ENCODE peak calls at places on chromosomes 6 and 20, in nine cellular contexts. R, C, O, Y, J, Z, I, L and P are unnamed samples.

GRCh38 chr6:16130932-16131387 is 2.1 kb downstream of the MYLIP start:
- DNase-seq in I (no peak), Z (peak), R (peak), Y (peak), J (no peak), L (peak), O (no peak), C (peak), P (no peak)

GRCh38 chr6:3211681-3212080 is 15.8 kb downstream of the TUBB2B start:
- DNase-seq in R (no peak), O (peak), Y (no peak), I (no peak), J (no peak), L (peak), Z (no peak), C (no peak), P (no peak)

GRCh38 chr6:125950293-125950692 is 6.3 kb upstream of the HINT3 start:
- DNase-seq in L (peak), Y (no peak), Z (no peak), R (peak), C (no peak), J (peak), I (no peak), O (no peak), P (no peak)

GRCh38 chr6:166671434-166672061 is 44.5 kb upstream of the RPS6KA2 start:
- DNase-seq in Y (peak), J (no peak), I (no peak), O (no peak), L (peak), Z (no peak), C (no peak), R (no peak), P (no peak)

GRCh38 chr6:33167374-33168148 is 24.7 kb downstream of the COL11A2 start:
- DNase-seq in C (no peak), R (no peak), Y (no peak), L (no peak), O (no peak), J (peak), I (no peak), Z (no peak), P (no peak)

GRCh38 chr20:36703530-36703929 is 42.4 kb downstream of the NDRG3 start:
- DNase-seq in J (no peak), I (no peak), C (no peak), Y (no peak), L (no peak), O (no peak), Z (no peak), R (no peak), P (no peak)

GRCh38 chr6:169921853-169922779 is 170.7 kb downstream of the ERMARD start:
- DNase-seq in C (no peak), Z (no peak), I (no peak), J (no peak), L (no peak), R (peak), O (no peak), Y (no peak), P (no peak)

GRCh38 chr6:99458319-99458718 is 33.2 kb upstream of the PNISR start:
- DNase-seq in C (no peak), Z (no peak), L (peak), R (no peak), I (no peak), O (no peak), J (peak), Y (peak), P (no peak)

GRCh38 chr20:35796556-35796955 is 24.7 kb downstream of the PHF20 start:
- DNase-seq in Y (no peak), I (no peak), C (no peak), J (no peak), O (no peak), Z (no peak), L (peak), R (no peak), P (no peak)

GRCh38 chr20:49899551-49900383 is 15.6 kb downstream of the SPATA2 start:
- DNase-seq in O (no peak), J (no peak), Z (no peak), L (no peak), Y (no peak), R (no peak), C (no peak), I (no peak), P (no peak)